ENCODE peak calls at places on chromosomes 7 and 10, in four cellular contexts. One of them, this sample, is unnamed.

GRCh38 chr7:148772297-148773089 is 73.8 kb downstream of the CUL1 start:
- DNase-seq in psoas muscle: no peak
- DNase-seq in pancreas: no peak
- DNase-seq in fibroblast of lung: peak
- DNase-seq in this sample: peak

GRCh38 chr7:152137476-152138025 is 112.1 kb downstream of the GALNT11 start:
- DNase-seq in psoas muscle: no peak
- DNase-seq in fibroblast of lung: peak
- DNase-seq in pancreas: no peak
- DNase-seq in this sample: no peak

GRCh38 chr7:116173051-116174028 is 37.0 kb upstream of the TES start:
- DNase-seq in psoas muscle: no peak
- DNase-seq in fibroblast of lung: peak
- DNase-seq in pancreas: no peak
- DNase-seq in this sample: no peak

GRCh38 chr10:100303724-100304319 is 17.3 kb upstream of the BLOC1S2 start:
- DNase-seq in fibroblast of lung: peak
- DNase-seq in pancreas: no peak
- DNase-seq in psoas muscle: no peak
- DNase-seq in this sample: no peak

GRCh38 chr7:4612939-4613841 is 68.9 kb upstream of the FOXK1 start:
- DNase-seq in psoas muscle: no peak
- DNase-seq in pancreas: no peak
- DNase-seq in fibroblast of lung: peak
- DNase-seq in this sample: no peak

GRCh38 chr7:42070068-42070467 is 166.9 kb downstream of the GLI3 start:
- DNase-seq in fibroblast of lung: peak
- DNase-seq in psoas muscle: no peak
- DNase-seq in pancreas: no peak
- DNase-seq in this sample: peak

GRCh38 chr7:144908943-144909556 is 73.2 kb upstream of the TPK1 start:
- DNase-seq in psoas muscle: no peak
- DNase-seq in fibroblast of lung: no peak
- DNase-seq in pancreas: no peak
- DNase-seq in this sample: no peak

GRCh38 chr10:76382381-76382851 is 951.0 kb downstream of the LRMDA start:
- DNase-seq in fibroblast of lung: peak
- DNase-seq in pancreas: no peak
- DNase-seq in psoas muscle: peak
- DNase-seq in this sample: no peak

GRCh38 chr7:44219371-44220045 is 18.7 kb downstream of the YKT6 start:
- DNase-seq in psoas muscle: no peak
- DNase-seq in fibroblast of lung: no peak
- DNase-seq in pancreas: no peak
- DNase-seq in this sample: no peak

GRCh38 chr10:44983066-44983894 is 4.7 kb upstream of the DEPP1 start:
- DNase-seq in psoas muscle: no peak
- DNase-seq in pancreas: peak
- DNase-seq in fibroblast of lung: no peak
- DNase-seq in this sample: no peak

GRCh38 chr7:130141161-130141857 is 63.9 kb downstream of the TMEM209 start:
- DNase-seq in psoas muscle: peak
- DNase-seq in pancreas: peak
- DNase-seq in fibroblast of lung: peak
- DNase-seq in this sample: no peak

GRCh38 chr7:105703207-105703930 is 122.1 kb upstream of the EFCAB10 start:
- DNase-seq in psoas muscle: no peak
- DNase-seq in fibroblast of lung: no peak
- DNase-seq in pancreas: no peak
- DNase-seq in this sample: no peak

GRCh38 chr7:2070151-2070763 is 162.5 kb downstream of the MAD1L1 start:
- DNase-seq in psoas muscle: no peak
- DNase-seq in pancreas: no peak
- DNase-seq in fibroblast of lung: no peak
- DNase-seq in this sample: no peak

GRCh38 chr7:51647486-51647885 is 330.9 kb upstream of the COBL start:
- DNase-seq in pancreas: no peak
- DNase-seq in fibroblast of lung: no peak
- DNase-seq in psoas muscle: no peak
- DNase-seq in this sample: no peak

GRCh38 chr10:116744163-116744788 is 1.9 kb upstream of the HSPA12A start:
- DNase-seq in psoas muscle: no peak
- DNase-seq in fibroblast of lung: no peak
- DNase-seq in pancreas: no peak
- DNase-seq in this sample: no peak

GRCh38 chr10:36094091-36094490 is 452.0 kb upstream of the FZD8 start:
- DNase-seq in pancreas: no peak
- DNase-seq in fibroblast of lung: peak
- DNase-seq in psoas muscle: no peak
- DNase-seq in this sample: no peak

GRCh38 chr7:264541-265191 is 25.3 kb upstream of the FOXL3 start:
- DNase-seq in psoas muscle: peak
- DNase-seq in fibroblast of lung: no peak
- DNase-seq in pancreas: no peak
- DNase-seq in this sample: peak

GRCh38 chr7:509426-509825 is 10.2 kb downstream of the PDGFA start:
- DNase-seq in pancreas: no peak
- DNase-seq in psoas muscle: peak
- DNase-seq in fibroblast of lung: no peak
- DNase-seq in this sample: no peak

DNA sequence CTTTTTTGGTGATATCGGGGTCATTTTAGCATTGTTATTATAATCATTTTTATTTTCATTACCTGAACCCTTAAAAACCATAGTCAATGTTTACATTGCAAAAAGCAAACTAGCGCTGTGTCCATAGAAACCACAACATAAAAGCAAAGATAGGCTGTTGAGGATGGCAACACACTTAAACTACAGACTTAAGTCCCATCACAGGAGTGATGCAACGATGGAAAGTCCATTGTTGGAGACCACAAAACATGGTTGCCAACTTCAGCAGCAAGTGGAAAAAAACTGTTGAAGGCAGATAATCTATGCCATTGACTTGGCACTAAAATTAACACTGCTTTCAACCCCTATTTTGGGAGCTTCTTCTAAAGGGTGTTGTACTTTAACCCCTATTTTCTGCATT is 398.8 kb upstream of the IGFBP3 start:
- DNase-seq in fibroblast of lung: no peak
- DNase-seq in pancreas: no peak
- DNase-seq in psoas muscle: no peak
- DNase-seq in this sample: no peak
- H3K27ac ChIP-seq in fibroblast of lung: no peak
- H3K27ac ChIP-seq in pancreas: no peak
- H3K27ac ChIP-seq in psoas muscle: no peak
- H3K27ac ChIP-seq in this sample: no peak

GRCh38 chr7:55066938-55067337 is 48.1 kb downstream of the EGFR start:
- DNase-seq in psoas muscle: no peak
- DNase-seq in fibroblast of lung: no peak
- DNase-seq in pancreas: no peak
- DNase-seq in this sample: no peak

GRCh38 chr7:55063633-55064032 is 44.8 kb downstream of the EGFR start:
- DNase-seq in fibroblast of lung: peak
- DNase-seq in pancreas: no peak
- DNase-seq in psoas muscle: no peak
- DNase-seq in this sample: no peak

GRCh38 chr7:55065079-55065478 is 46.3 kb downstream of the EGFR start:
- DNase-seq in fibroblast of lung: peak
- DNase-seq in psoas muscle: peak
- DNase-seq in pancreas: no peak
- DNase-seq in this sample: no peak

GRCh38 chr7:55066479-55066878 is 47.7 kb downstream of the EGFR start:
- DNase-seq in psoas muscle: no peak
- DNase-seq in fibroblast of lung: peak
- DNase-seq in pancreas: no peak
- DNase-seq in this sample: no peak

DNA sequence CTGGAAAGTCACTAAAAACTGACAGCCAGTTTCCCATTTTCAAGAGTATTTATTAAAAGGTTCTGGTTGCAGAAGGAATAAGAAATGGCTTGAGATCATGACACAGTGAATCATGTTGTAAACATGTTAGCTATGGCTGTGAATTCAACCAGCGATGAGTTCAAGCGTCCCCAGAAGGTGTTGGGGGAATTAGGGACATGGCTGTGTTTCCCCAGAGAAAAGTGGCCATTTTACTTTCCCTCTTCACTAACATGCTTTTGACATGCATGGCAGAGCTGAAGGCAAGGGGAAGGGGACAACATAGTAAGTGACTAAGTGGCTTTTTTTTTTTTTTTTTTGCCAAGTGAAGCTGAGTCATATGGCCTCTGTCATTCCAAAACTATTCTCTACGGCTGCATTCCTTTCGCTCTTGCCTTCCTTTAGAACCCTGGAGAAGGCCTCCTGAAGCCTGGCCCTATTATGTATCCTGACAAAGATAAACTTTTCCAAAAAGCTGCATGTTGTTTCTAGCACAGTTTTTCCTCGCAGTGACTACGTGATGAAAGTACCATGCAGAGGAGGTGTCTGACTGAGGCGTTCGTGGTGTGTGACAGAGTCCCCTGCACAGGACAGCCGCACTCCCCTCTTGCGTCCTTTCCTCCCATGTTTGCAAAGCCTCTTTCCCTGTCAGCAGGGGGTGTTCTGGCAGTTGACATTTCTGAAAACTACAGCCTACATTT is 46.9 kb downstream of the EGFR start:
- DNase-seq in fibroblast of lung: peak
- DNase-seq in psoas muscle: no peak
- DNase-seq in pancreas: no peak
- DNase-seq in this sample: peak
- H3K27ac ChIP-seq in fibroblast of lung: peak
- H3K27ac ChIP-seq in psoas muscle: peak
- H3K27ac ChIP-seq in pancreas: peak
- H3K27ac ChIP-seq in this sample: peak

GRCh38 chr10:29857843-29858242 is 201.5 kb downstream of the JCAD start:
- DNase-seq in psoas muscle: no peak
- DNase-seq in fibroblast of lung: no peak
- DNase-seq in pancreas: no peak
- DNase-seq in this sample: no peak

GRCh38 chr10:29856295-29856694 is 203.1 kb downstream of the JCAD start:
- DNase-seq in pancreas: no peak
- DNase-seq in psoas muscle: no peak
- DNase-seq in fibroblast of lung: no peak
- DNase-seq in this sample: no peak

GRCh38 chr10:29859521-29860130 is 199.8 kb downstream of the JCAD start:
- DNase-seq in pancreas: no peak
- DNase-seq in psoas muscle: no peak
- DNase-seq in fibroblast of lung: peak
- DNase-seq in this sample: peak

GRCh38 chr10:29860159-29860558 is 199.2 kb downstream of the JCAD start:
- DNase-seq in psoas muscle: no peak
- DNase-seq in pancreas: no peak
- DNase-seq in fibroblast of lung: peak
- DNase-seq in this sample: no peak

GRCh38 chr10:29858352-29859267 is 200.8 kb downstream of the JCAD start:
- DNase-seq in psoas muscle: peak
- DNase-seq in pancreas: peak
- DNase-seq in fibroblast of lung: peak
- DNase-seq in this sample: peak
- H3K27ac ChIP-seq in psoas muscle: peak
- H3K27ac ChIP-seq in pancreas: no peak
- H3K27ac ChIP-seq in fibroblast of lung: no peak
- H3K27ac ChIP-seq in this sample: no peak

GRCh38 chr10:127973810-127974311 is 67.0 kb downstream of the PTPRE start:
- DNase-seq in psoas muscle: no peak
- DNase-seq in pancreas: no peak
- DNase-seq in fibroblast of lung: no peak
- DNase-seq in this sample: no peak
- H3K27ac ChIP-seq in psoas muscle: no peak
- H3K27ac ChIP-seq in pancreas: no peak
- H3K27ac ChIP-seq in fibroblast of lung: no peak
- H3K27ac ChIP-seq in this sample: no peak

GRCh38 chr7:107917770-107918651 is 27.0 kb downstream of the DLD start:
- DNase-seq in psoas muscle: no peak
- DNase-seq in fibroblast of lung: no peak
- DNase-seq in pancreas: no peak
- DNase-seq in this sample: no peak

GRCh38 chr7:107918948-107919347 is 28.0 kb downstream of the DLD start:
- DNase-seq in fibroblast of lung: no peak
- DNase-seq in psoas muscle: no peak
- DNase-seq in pancreas: no peak
- DNase-seq in this sample: no peak

GRCh38 chr7:107924841-107925490 is 34.0 kb downstream of the DLD start:
- DNase-seq in pancreas: no peak
- DNase-seq in psoas muscle: no peak
- DNase-seq in fibroblast of lung: no peak
- DNase-seq in this sample: no peak

GRCh38 chr7:107922891-107923290 is 31.9 kb downstream of the DLD start:
- DNase-seq in pancreas: no peak
- DNase-seq in psoas muscle: no peak
- DNase-seq in fibroblast of lung: no peak
- DNase-seq in this sample: no peak

DNA sequence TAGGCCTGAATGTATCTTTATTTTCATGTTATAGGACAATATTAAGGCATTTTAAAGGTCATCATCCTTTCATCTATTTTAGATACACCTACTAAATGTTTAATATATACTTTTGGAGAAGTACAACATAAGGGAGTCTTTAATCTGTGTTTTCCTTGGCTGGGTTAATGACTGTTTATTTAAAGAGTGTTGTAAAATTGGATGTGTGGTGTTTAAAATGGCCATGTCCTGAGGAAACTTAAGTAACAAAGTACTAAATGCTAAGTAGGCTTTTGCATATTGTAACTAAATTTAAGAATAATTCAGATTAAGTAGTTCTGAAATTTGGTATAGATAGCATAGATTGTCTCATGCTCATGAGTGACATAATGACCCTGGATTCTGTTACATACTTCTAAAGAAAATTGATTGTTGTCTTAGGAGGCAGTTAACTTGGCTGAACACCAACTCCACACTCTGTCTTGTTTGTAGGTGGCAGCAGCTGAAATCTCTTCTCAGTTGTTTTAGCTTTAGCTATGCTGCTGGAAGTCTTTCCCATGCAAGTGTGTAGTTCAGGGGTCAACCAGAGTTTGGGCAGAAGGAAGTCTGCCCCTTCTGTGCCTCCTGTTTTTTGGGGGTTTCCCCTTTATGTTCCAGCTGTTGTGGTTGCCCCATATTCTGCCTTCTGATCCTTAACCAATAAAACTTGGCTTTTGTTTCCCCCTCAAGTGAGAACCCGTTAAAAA is 29.2 kb downstream of the DLD start:
- DNase-seq in psoas muscle: no peak
- DNase-seq in pancreas: no peak
- DNase-seq in fibroblast of lung: peak
- DNase-seq in this sample: no peak
- H3K27ac ChIP-seq in psoas muscle: no peak
- H3K27ac ChIP-seq in pancreas: no peak
- H3K27ac ChIP-seq in fibroblast of lung: no peak
- H3K27ac ChIP-seq in this sample: no peak